ENCODE peak calls at places on chromosomes 1 and 21, in five cellular contexts. B, C, A, O and H are unnamed samples.

GRCh38 chr1:86460998-86461397 is 7.7 kb upstream of the CLCA1 start:
- DNase-seq in B (no peak), C (no peak), A (no peak), O (no peak), H (no peak)

GRCh38 chr21:33572350-33572749 is 16.1 kb downstream of the DONSON start:
- DNase-seq in B (no peak), C (no peak), A (no peak), O (no peak), H (no peak)

GRCh38 chr1:100606438-100606837 is 68.5 kb downstream of the GPR88 start:
- DNase-seq in B (no peak), C (no peak), A (no peak), O (peak), H (no peak)

GRCh38 chr1:29686012-29686930 is 449.9 kb downstream of the PTPRU start:
- DNase-seq in B (no peak), C (no peak), A (no peak), O (peak), H (no peak)

GRCh38 chr1:219174672-219175564 is 1.2 kb downstream of the LYPLAL1 start:
- DNase-seq in B (peak), C (no peak), A (peak), O (peak), H (no peak)

GRCh38 chr1:235532350-235532749 is 28.1 kb upstream of the B3GALNT2 start:
- DNase-seq in B (no peak), C (no peak), A (no peak), O (peak), H (no peak)

GRCh38 chr1:201295861-201296260 is 12.6 kb downstream of the PKP1 start:
- DNase-seq in B (no peak), C (no peak), A (no peak), O (peak), H (no peak)

GRCh38 chr1:112507896-112508241 is 896 bp upstream of the WNT2B start:
- DNase-seq in B (no peak), C (no peak), A (no peak), O (peak), H (peak)

GRCh38 chr1:156128749-156129682 is 14.5 kb downstream of the LMNA start:
- DNase-seq in B (no peak), C (no peak), A (no peak), O (peak), H (no peak)

GRCh38 chr1:199545780-199546179 is 481.7 kb upstream of the NR5A2 start:
- DNase-seq in B (no peak), C (no peak), A (no peak), O (peak), H (no peak)

GRCh38 chr1:31984419-31985347 is 29.0 kb upstream of the KHDRBS1 start:
- DNase-seq in B (peak), C (no peak), A (no peak), O (peak), H (no peak)

GRCh38 chr1:228004887-228005462 is 1.8 kb upstream of the WNT3A start:
- DNase-seq in B (no peak), C (no peak), A (no peak), O (no peak), H (no peak)

GRCh38 chr21:34707876-34708325 is 39.1 kb downstream of the CLIC6 start:
- DNase-seq in B (peak), C (no peak), A (peak), O (no peak), H (no peak)

GRCh38 chr1:84078108-84078823 is 65.8 kb upstream of the PRKACB start:
- DNase-seq in B (peak), C (no peak), A (no peak), O (peak), H (peak)

GRCh38 chr1:162391790-162392563 is 10.4 kb downstream of the C1orf226 start:
- DNase-seq in B (peak), C (no peak), A (no peak), O (peak), H (peak)

GRCh38 chr1:171166361-171166760 is 18.7 kb upstream of the FMO2 start:
- DNase-seq in B (no peak), C (no peak), A (no peak), O (no peak), H (no peak)

DNA sequence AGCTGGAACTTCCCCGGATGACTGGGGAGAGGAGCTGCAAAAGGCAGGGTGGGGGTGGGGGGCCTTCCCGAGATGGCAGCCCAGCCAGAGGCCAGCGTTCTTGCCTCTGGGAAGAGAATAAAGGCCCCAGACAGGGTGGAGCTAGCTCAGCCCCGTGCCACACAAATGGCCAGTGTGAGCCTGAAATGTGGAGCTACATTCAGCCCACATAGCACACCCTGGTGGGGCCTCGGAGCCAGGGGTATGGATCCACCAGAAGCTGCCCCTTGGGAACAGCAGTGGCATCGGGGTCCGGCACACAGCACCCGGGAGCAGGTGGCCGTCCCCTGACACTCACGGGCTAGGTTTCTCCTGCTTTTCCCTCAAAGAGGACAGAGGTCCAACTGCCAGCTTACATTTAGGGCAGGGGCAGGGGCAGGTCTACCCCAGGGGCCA is 93.9 kb downstream of the PDE9A start:
- DNase-seq in B (no peak), C (no peak), A (no peak), O (no peak), H (no peak)
- TF ChIP-seq CTCF in B (no peak), C (no peak), A (no peak), O (no peak), H (no peak)

GRCh38 chr1:224381880-224382548 is 25.3 kb downstream of the CNIH4 start:
- DNase-seq in B (no peak), C (no peak), A (no peak), O (no peak), H (no peak)

GRCh38 chr1:224375059-224375458 is 18.4 kb downstream of the CNIH4 start:
- DNase-seq in B (no peak), C (no peak), A (no peak), O (no peak), H (no peak)

GRCh38 chr1:224380003-224380402 is 23.3 kb downstream of the CNIH4 start:
- DNase-seq in B (peak), C (no peak), A (no peak), O (no peak), H (no peak)

GRCh38 chr1:224378855-224379631 is 22.4 kb downstream of the CNIH4 start:
- DNase-seq in B (no peak), C (no peak), A (no peak), O (no peak), H (no peak)

GRCh38 chr1:224377676-224378006 is 21.0 kb downstream of the CNIH4 start:
- DNase-seq in B (no peak), C (no peak), A (no peak), O (peak), H (no peak)
- TF ChIP-seq CTCF in B (no peak), C (no peak), A (no peak), O (no peak), H (no peak)

DNA sequence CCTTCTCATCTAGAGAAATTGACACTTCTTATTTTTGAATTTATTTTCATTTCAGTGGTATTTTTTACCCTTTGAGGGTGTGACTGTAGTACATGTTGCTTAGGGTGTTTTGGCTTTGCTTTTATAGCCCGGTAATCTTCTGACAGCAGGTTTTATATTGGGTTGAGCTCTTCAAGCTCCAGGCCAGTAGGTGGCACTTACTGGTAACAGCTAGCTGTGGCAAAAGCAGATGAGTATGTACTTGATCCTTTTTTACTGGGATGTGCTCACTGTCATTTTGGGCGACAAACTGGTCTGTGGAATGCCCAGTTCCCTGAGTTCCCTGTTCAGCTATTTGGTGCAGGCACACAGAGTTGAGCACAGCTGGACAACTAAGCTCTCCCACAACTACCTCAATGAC is 916.2 kb upstream of the B3GALT2 start:
- DNase-seq in B (no peak), C (no peak), A (no peak), O (peak), H (no peak)
- TF ChIP-seq CTCF in B (no peak), C (no peak), A (no peak), O (peak), H (no peak)

GRCh38 chr1:11273595-11274234 is 717 bp downstream of the UBIAD1 start:
- DNase-seq in B (no peak), C (no peak), A (peak), O (no peak), H (no peak)

GRCh38 chr1:11272544-11272841 is 505 bp upstream of the UBIAD1 start:
- DNase-seq in B (no peak), C (no peak), A (no peak), O (no peak), H (no peak)

GRCh38 chr1:11272842-11273594 is at the start of gene UBIAD1:
- DNase-seq in B (peak), C (peak), A (peak), O (peak), H (peak)
- TF ChIP-seq CTCF in B (no peak), C (no peak), A (no peak), O (no peak), H (no peak)

GRCh38 chr1:218171302-218171893 is 113.7 kb upstream of the RRP15 start:
- DNase-seq in B (no peak), C (no peak), A (no peak), O (peak), H (no peak)
- TF ChIP-seq CTCF in B (peak), C (peak), A (peak), O (peak), H (peak)

GRCh38 chr1:178513278-178513983 is 522 bp downstream of the TEX35 start:
- DNase-seq in B (no peak), C (no peak), A (no peak), O (peak), H (no peak)
- TF ChIP-seq CTCF in B (no peak), C (no peak), A (no peak), O (no peak), H (no peak)

GRCh38 chr1:55317673-55318072 is 102.5 kb upstream of the USP24 start:
- DNase-seq in B (no peak), C (no peak), A (no peak), O (no peak), H (no peak)

GRCh38 chr1:55314740-55315139 is 99.6 kb upstream of the USP24 start:
- DNase-seq in B (no peak), C (no peak), A (no peak), O (no peak), H (no peak)

GRCh38 chr1:55317263-55317662 is 102.1 kb upstream of the USP24 start:
- DNase-seq in B (no peak), C (no peak), A (no peak), O (no peak), H (no peak)

GRCh38 chr1:55315552-55315951 is 100.4 kb upstream of the USP24 start:
- DNase-seq in B (no peak), C (no peak), A (no peak), O (no peak), H (no peak)

DNA sequence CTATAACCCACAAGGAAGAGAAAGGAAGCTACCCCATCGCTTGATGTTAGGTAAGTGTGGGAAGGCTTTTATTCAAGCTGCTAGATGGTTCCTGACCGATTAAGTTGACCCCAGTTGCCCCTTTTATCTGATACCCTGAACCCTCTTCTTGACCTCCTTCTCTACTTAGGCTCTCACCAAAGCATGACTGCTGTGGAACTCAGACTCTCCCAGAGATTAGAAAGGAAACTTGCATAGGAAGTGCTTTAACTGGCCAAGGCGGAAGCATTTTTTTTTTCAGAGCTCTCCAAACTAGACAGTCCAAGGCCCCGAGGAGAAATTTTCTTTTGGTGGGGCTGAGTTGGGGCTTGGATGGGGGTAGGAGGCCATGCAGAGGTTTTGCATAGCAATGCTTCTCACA is 101.3 kb upstream of the USP24 start:
- DNase-seq in B (no peak), C (no peak), A (no peak), O (no peak), H (no peak)
- TF ChIP-seq CTCF in B (no peak), C (no peak), A (no peak), O (no peak), H (no peak)

GRCh38 chr1:164625004-164625617 is 66.1 kb downstream of the PBX1 start:
- DNase-seq in B (no peak), C (no peak), A (no peak), O (peak), H (no peak)
- TF ChIP-seq CTCF in B (peak), C (no peak), A (no peak), O (peak), H (peak)

GRCh38 chr1:177569476-177569875 is 398.7 kb downstream of the BRINP2 start:
- DNase-seq in B (no peak), C (no peak), A (no peak), O (peak), H (no peak)

GRCh38 chr1:177571076-177571475 is 398.8 kb downstream of the SEC16B start:
- DNase-seq in B (no peak), C (no peak), A (no peak), O (no peak), H (no peak)

GRCh38 chr1:177568702-177569101 is 397.9 kb downstream of the BRINP2 start:
- DNase-seq in B (no peak), C (no peak), A (no peak), O (no peak), H (no peak)

GRCh38 chr1:177566495-177566894 is 395.7 kb downstream of the BRINP2 start:
- DNase-seq in B (no peak), C (no peak), A (no peak), O (no peak), H (no peak)

GRCh38 chr1:177567393-177567792 is 396.6 kb downstream of the BRINP2 start:
- DNase-seq in B (no peak), C (no peak), A (no peak), O (peak), H (no peak)
- TF ChIP-seq CTCF in B (no peak), C (no peak), A (no peak), O (peak), H (peak)

GRCh38 chr1:41416552-41417334 is 55.5 kb downstream of the FOXO6 start:
- DNase-seq in B (peak), C (no peak), A (peak), O (peak), H (peak)

GRCh38 chr1:41417746-41418145 is 56.5 kb downstream of the FOXO6 start:
- DNase-seq in B (no peak), C (no peak), A (no peak), O (no peak), H (no peak)

GRCh38 chr1:41416081-41416480 is 54.8 kb downstream of the FOXO6 start:
- DNase-seq in B (no peak), C (no peak), A (no peak), O (no peak), H (no peak)

GRCh38 chr1:41418868-41419583 is 57.8 kb downstream of the FOXO6 start:
- DNase-seq in B (no peak), C (peak), A (no peak), O (peak), H (no peak)

GRCh38 chr1:41417335-41417682 is 56.1 kb downstream of the FOXO6 start:
- DNase-seq in B (no peak), C (no peak), A (no peak), O (no peak), H (no peak)
- TF ChIP-seq CTCF in B (no peak), C (no peak), A (peak), O (no peak), H (peak)